ENCODE peak calls at places on chromosomes 16 and 17, in ten cellular contexts. F, Q, O, E, D, T, M, J, P and B are unnamed samples.
A peak's percentile ranks its signal among the peaks of the same experiment; 100 is the strongest.

GRCh38 chr17:78530675-78531074 is 46.5 kb downstream of the DNAH17 start:
- DNase-seq in F (no peak), Q (no peak), O (no peak), E (no peak), D (no peak), T (no peak), M (no peak), J (no peak), P (no peak), B (no peak)

GRCh38 chr16:51107742-51108141 is 43.3 kb downstream of the SALL1 start:
- DNase-seq in F (no peak), Q (no peak), O (no peak), E (no peak), D (no peak), T (peak; percentile 36), M (no peak), J (no peak), P (no peak), B (peak; percentile 20)

GRCh38 chr16:87828071-87828971 is 41.0 kb downstream of the SLC7A5 start:
- DNase-seq in F (no peak), Q (no peak), O (no peak), E (peak; percentile 80), D (no peak), T (no peak), M (no peak), J (no peak), P (no peak), B (no peak)

GRCh38 chr16:82835487-82836160 is 208.9 kb downstream of the CDH13 start:
- DNase-seq in F (peak; percentile 28), Q (no peak), O (no peak), E (no peak), D (peak; percentile 3), T (peak; percentile 12), M (peak; percentile 3), J (no peak), P (no peak), B (no peak)

GRCh38 chr17:68294617-68295016 is 3.3 kb downstream of the ARSG start:
- DNase-seq in F (no peak), Q (no peak), O (no peak), E (no peak), D (no peak), T (no peak), M (no peak), J (no peak), P (no peak), B (no peak)

GRCh38 chr16:81612351-81613170 is 166.5 kb upstream of the PLCG2 start:
- DNase-seq in F (peak; percentile 59), Q (peak; percentile 89), O (no peak), E (no peak), D (no peak), T (no peak), M (no peak), J (peak; percentile 86), P (peak; percentile 55), B (no peak)

GRCh38 chr16:58020628-58021521 is 4.7 kb upstream of the MMP15 start:
- DNase-seq in F (peak; percentile 64), Q (peak; percentile 59), O (no peak), E (peak; percentile 67), D (peak; percentile 74), T (peak; percentile 46), M (no peak), J (peak; percentile 52), P (peak; percentile 58), B (peak; percentile 42)

GRCh38 chr16:52393448-52393847 is 153.5 kb downstream of the TOX3 start:
- DNase-seq in F (no peak), Q (no peak), O (no peak), E (no peak), D (no peak), T (no peak), M (no peak), J (no peak), P (no peak), B (no peak)

GRCh38 chr17:43392397-43392796 is 6.4 kb upstream of the ARL4D start:
- DNase-seq in F (no peak), Q (no peak), O (no peak), E (no peak), D (no peak), T (no peak), M (no peak), J (no peak), P (no peak), B (no peak)

GRCh38 chr17:73998246-73999220 is 204.9 kb upstream of the RPL38 start:
- DNase-seq in F (no peak), Q (no peak), O (no peak), E (peak; percentile 65), D (peak; percentile 85), T (peak; percentile 17), M (no peak), J (no peak), P (peak; percentile 66), B (no peak)

GRCh38 chr16:6512512-6512911 is 820.1 kb upstream of the RBFOX1 start:
- DNase-seq in F (no peak), Q (no peak), O (no peak), E (no peak), D (no peak), T (no peak), M (no peak), J (no peak), P (no peak), B (no peak)

GRCh38 chr16:11203111-11203623 is 52.8 kb downstream of the SOCS1 start:
- DNase-seq in F (no peak), Q (no peak), O (no peak), E (no peak), D (no peak), T (no peak), M (no peak), J (no peak), P (no peak), B (no peak)

GRCh38 chr16:4682616-4683254 is 10.6 kb upstream of the NUDT16L1 start:
- DNase-seq in F (no peak), Q (peak; percentile 26), O (no peak), E (no peak), D (peak; percentile 90), T (peak; percentile 34), M (no peak), J (no peak), P (peak; percentile 75), B (peak; percentile 37)

GRCh38 chr17:7835818-7836595 is 2.0 kb downstream of the KDM6B start:
- DNase-seq in F (peak; percentile 59), Q (peak; percentile 78), O (no peak), E (no peak), D (peak; percentile 84), T (peak; percentile 49), M (no peak), J (peak; percentile 76), P (peak; percentile 76), B (no peak)

GRCh38 chr17:65074778-65075250 is 18.3 kb upstream of the GNA13 start:
- DNase-seq in F (no peak), Q (peak; percentile 57), O (no peak), E (no peak), D (no peak), T (no peak), M (no peak), J (peak; percentile 51), P (peak; percentile 66), B (peak; percentile 93)

GRCh38 chr16:71230122-71230845 is at the start of gene HYDIN:
- DNase-seq in F (peak; percentile 33), Q (peak; percentile 44), O (no peak), E (no peak), D (peak; percentile 99), T (peak; percentile 28), M (no peak), J (peak; percentile 4), P (peak; percentile 20), B (peak; percentile 36)

GRCh38 chr16:67857547-67858233 is 10.2 kb upstream of the CENPT start:
- DNase-seq in F (peak; percentile 98), Q (peak; percentile 96), O (no peak), E (no peak), D (peak; percentile 86), T (peak; percentile 97), M (no peak), J (peak; percentile 90), P (peak; percentile 77), B (peak; percentile 84)

GRCh38 chr16:22001591-22001990 is 675 bp upstream of the PDZD9 start:
- DNase-seq in F (peak; percentile 72), Q (peak; percentile 76), O (peak; percentile 12), E (no peak), D (no peak), T (peak; percentile 80), M (no peak), J (peak; percentile 65), P (no peak), B (peak; percentile 73)

GRCh38 chr16:74261068-74261467 is 35.5 kb upstream of the PSMD7 start:
- DNase-seq in F (no peak), Q (no peak), O (no peak), E (no peak), D (no peak), T (peak; percentile 26), M (no peak), J (no peak), P (no peak), B (no peak)
- H3K4me3 ChIP-seq in F (no peak overlapping the region), Q (no peak overlapping the region), O (no peak overlapping the region), E (no peak overlapping the region), D (no peak overlapping the region), T (no peak overlapping the region), M (no peak overlapping the region), J (no peak overlapping the region), P (no peak overlapping the region), B (no peak overlapping the region)

DNA sequence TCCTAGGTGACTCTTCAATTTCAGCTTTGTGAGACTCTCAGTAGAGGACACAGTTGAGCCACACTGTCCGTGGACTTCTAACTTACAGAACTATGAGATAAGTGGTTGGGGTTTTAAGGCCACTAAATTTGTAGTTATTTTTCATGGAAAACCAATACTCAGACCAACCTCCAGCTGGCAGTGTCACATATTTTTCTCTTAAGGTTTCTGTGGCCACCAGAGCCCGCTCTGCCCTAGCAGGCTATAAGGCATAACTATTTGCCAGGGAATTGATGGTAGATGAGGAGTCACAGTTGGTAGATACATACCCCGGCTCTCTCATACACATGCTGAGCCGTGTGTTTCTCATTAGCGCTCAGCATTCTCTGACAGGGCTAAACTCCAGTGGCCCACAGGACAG is 336.8 kb upstream of the MON1B start:
- DNase-seq in F (peak; percentile 18), Q (peak; percentile 38), O (no peak), E (peak; percentile 38), D (peak; percentile 27), T (peak; percentile 8), M (no peak), J (peak; percentile 22), P (no peak), B (peak; percentile 0)
- TF ChIP-seq CTCF in F (peak; percentile 24), Q (peak; percentile 55), O (no peak), E (peak; percentile 68), D (peak; percentile 41), T (peak; percentile 17), M (no peak), J (peak; percentile 53), P (peak; percentile 54), B (peak; percentile 30)

DNA sequence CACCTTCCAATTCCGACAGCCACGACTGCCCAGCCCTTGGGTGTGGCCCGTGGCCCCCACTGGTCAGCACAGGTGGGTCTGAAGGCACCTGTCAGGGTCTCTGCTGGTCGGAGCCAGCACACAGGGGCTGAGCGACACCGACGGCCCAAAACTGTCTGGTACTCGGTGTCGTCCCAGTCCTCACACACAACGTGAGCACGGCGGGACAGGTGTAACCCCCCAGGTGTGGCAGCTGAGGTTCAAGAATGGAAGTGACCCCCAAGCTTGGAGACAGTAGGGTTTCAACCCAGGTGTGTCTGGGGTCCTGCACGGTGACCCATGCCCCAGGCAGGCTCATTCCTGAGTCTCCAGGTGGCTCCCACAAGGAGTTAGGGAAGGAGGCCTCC is 1.0 kb downstream of the GALNS start:
- DNase-seq in F (no peak), Q (no peak), O (no peak), E (no peak), D (no peak), T (no peak), M (no peak), J (no peak), P (no peak), B (no peak)
- H3K4me3 ChIP-seq in F (peak overlapping the region; percentile 76), Q (peak overlapping the region; percentile 99), O (peak overlapping the region; percentile 70), E (peak overlapping the region; percentile 83), D (peak overlapping the region; percentile 71), T (peak overlapping the region; percentile 53), M (peak overlapping the region; percentile 62), J (peak overlapping the region; percentile 81), P (peak overlapping the region; percentile 96), B (peak overlapping the region; percentile 69)

GRCh38 chr17:1160591-1161041 is 19.2 kb downstream of the ABR start:
- DNase-seq in F (no peak), Q (no peak), O (no peak), E (no peak), D (no peak), T (no peak), M (no peak), J (no peak), P (no peak), B (no peak)
- TF ChIP-seq CTCF in F (no peak), Q (no peak), O (no peak), E (no peak), D (no peak), T (no peak), M (no peak), J (no peak), P (no peak), B (no peak)